ENCODE peak calls at places on chromosomes 7 and 10, in four cellular contexts. C, I, R and X are unnamed samples.

GRCh38 chr10:61356342-61356741 is 96.8 kb downstream of the TMEM26 start:
- DNase-seq in C (no peak), I (no peak), R (no peak), X (peak; percentile 41)

GRCh38 chr10:62270020-62270419 is 1.4 kb upstream of the RTKN2 start:
- DNase-seq in C (no peak), I (no peak), R (peak; percentile 12), X (no peak)

GRCh38 chr7:7971308-7972040 is 2.9 kb downstream of the GLCCI1 start:
- DNase-seq in C (no peak), I (no peak), R (peak; percentile 25), X (no peak)

GRCh38 chr10:125085281-125085680 is 75.1 kb downstream of the CTBP2 start:
- DNase-seq in C (no peak), I (no peak), R (no peak), X (no peak)

GRCh38 chr10:92291610-92291859 is 568 bp downstream of the MARCHF5 start:
- DNase-seq in C (no peak), I (no peak), R (peak; percentile 44), X (no peak)

GRCh38 chr7:142581341-142581740 is 167.9 kb upstream of the PRSS1 start:
- DNase-seq in C (no peak), I (no peak), R (peak; percentile 55), X (peak; percentile 71)

GRCh38 chr7:101200504-101200861 is 353 bp downstream of the MOGAT3 start:
- DNase-seq in C (no peak), I (no peak), R (no peak), X (no peak)

GRCh38 chr10:97882142-97883091 is 32.8 kb downstream of the GOLGA7B start:
- DNase-seq in C (peak; percentile 23), I (no peak), R (no peak), X (peak; percentile 30)

GRCh38 chr7:157854066-157854891 is 517.5 kb downstream of the DNAJB6 start:
- DNase-seq in C (peak; percentile 74), I (peak; percentile 75), R (no peak), X (no peak)

GRCh38 chr7:131722371-131722770 is 165.9 kb upstream of the PODXL start:
- DNase-seq in C (no peak), I (no peak), R (no peak), X (no peak)

GRCh38 chr7:139648941-139649425 is 125.5 kb downstream of the CLEC2L start:
- DNase-seq in C (no peak), I (peak; percentile 22), R (peak; percentile 34), X (no peak)

GRCh38 chr7:71473366-71473967 is 341.5 kb downstream of the GALNT17 start:
- DNase-seq in C (no peak), I (no peak), R (no peak), X (no peak)

GRCh38 chr10:128985036-128985435 is 482.0 kb upstream of the MGMT start:
- DNase-seq in C (no peak), I (no peak), R (no peak), X (no peak)

GRCh38 chr10:132878730-132879407 is 63.5 kb downstream of the CFAP46 start:
- DNase-seq in C (no peak), I (no peak), R (no peak), X (no peak)

GRCh38 chr7:155181768-155182167 is 111.6 kb downstream of the HTR5A start:
- DNase-seq in C (no peak), I (no peak), R (no peak), X (no peak)

GRCh38 chr10:21831986-21832735 is 171.4 kb downstream of the DNAJC1 start:
- DNase-seq in C (no peak), I (no peak), R (no peak), X (peak; percentile 85)

GRCh38 chr10:13681095-13681494 is 94.3 kb downstream of the PRPF18 start:
- DNase-seq in C (no peak), I (no peak), R (no peak), X (no peak)

GRCh38 chr7:64463636-64464375 is 99.1 kb downstream of the ZNF680 start:
- DNase-seq in C (peak; percentile 63), I (peak; percentile 70), R (no peak), X (peak; percentile 86)

GRCh38 chr10:12207114-12207513 is 11.1 kb downstream of the CDC123 start:
- DNase-seq in C (no peak), I (no peak), R (no peak), X (no peak)

GRCh38 chr7:24587853-24588252 is 14.6 kb downstream of the PALS2 start:
- DNase-seq in C (no peak), I (no peak), R (peak; percentile 71), X (peak; percentile 30)

GRCh38 chr7:140176271-140176701 is 497 bp downstream of the KDM7A start:
- DNase-seq in C (no peak), I (peak; percentile 25), R (peak; percentile 13), X (no peak)

GRCh38 chr10:74824184-74825032 is 2.0 kb upstream of the KAT6B start:
- DNase-seq in C (peak; percentile 21), I (no peak), R (peak; percentile 18), X (no peak)

GRCh38 chr7:4706384-4707032 is 24.4 kb downstream of the FOXK1 start:
- DNase-seq in C (no peak), I (no peak), R (no peak), X (peak; percentile 39)

GRCh38 chr10:104622598-104623209 is 18.4 kb upstream of the SORCS3 start:
- DNase-seq in C (no peak), I (no peak), R (peak; percentile 5), X (peak; percentile 24)

GRCh38 chr7:32301427-32301826 is 188.8 kb downstream of the LSM5 start:
- DNase-seq in C (no peak), I (no peak), R (no peak), X (no peak)

GRCh38 chr10:12333382-12334185 is 15.8 kb upstream of the CAMK1D start:
- DNase-seq in C (peak; percentile 69), I (peak; percentile 76), R (no peak), X (peak; percentile 98)

GRCh38 chr7:158685727-158686126 is 18.9 kb downstream of the NCAPG2 start:
- DNase-seq in C (no peak), I (no peak), R (no peak), X (peak; percentile 77)

GRCh38 chr7:128419262-128419661 is 9.5 kb upstream of the IMPDH1 start:
- DNase-seq in C (no peak), I (no peak), R (no peak), X (no peak)

GRCh38 chr7:135200824-135201331 is 10.4 kb downstream of the WDR91 start:
- DNase-seq in C (no peak), I (no peak), R (no peak), X (no peak)

GRCh38 chr10:4546500-4546899 is 279.5 kb upstream of the AKR1E2 start:
- DNase-seq in C (no peak), I (no peak), R (no peak), X (peak; percentile 67)

GRCh38 chr7:97377713-97378112 is 260.2 kb downstream of the SDHAF3 start:
- DNase-seq in C (no peak), I (no peak), R (no peak), X (no peak)

GRCh38 chr10:30493609-30494530 is 59.9 kb downstream of the MAP3K8 start:
- DNase-seq in C (peak; percentile 35), I (peak; percentile 61), R (peak; percentile 43), X (peak; percentile 23)

GRCh38 chr10:89478085-89478738 is 57.2 kb downstream of the SLC16A12 start:
- DNase-seq in C (no peak), I (no peak), R (peak; percentile 14), X (peak; percentile 99)

GRCh38 chr10:86671419-86671818 is 3.1 kb downstream of the LDB3 start:
- DNase-seq in C (peak; percentile 80), I (no peak), R (no peak), X (no peak)

GRCh38 chr7:7922684-7923385 is 45.8 kb upstream of the GLCCI1 start:
- DNase-seq in C (no peak), I (no peak), R (peak; percentile 14), X (no peak)

GRCh38 chr10:23081891-23082290 is 13.5 kb upstream of the MSRB2 start:
- DNase-seq in C (no peak), I (no peak), R (no peak), X (peak; percentile 47)
- TF ChIP-seq CTCF in C (no peak), I (peak; percentile 32), R (peak; percentile 62), X (peak; percentile 53)

GRCh38 chr7:151018421-151019129 is 5.7 kb downstream of the ATG9B start:
- DNase-seq in C (no peak), I (no peak), R (no peak), X (peak; percentile 44)

GRCh38 chr7:151017953-151018420 is 6.3 kb downstream of the ATG9B start:
- DNase-seq in C (no peak), I (peak; percentile 69), R (peak; percentile 72), X (peak; percentile 57)

GRCh38 chr7:151016942-151017341 is 7.4 kb downstream of the ATG9B start:
- DNase-seq in C (no peak), I (no peak), R (no peak), X (no peak)

GRCh38 chr7:151016505-151016904 is 7.8 kb downstream of the ATG9B start:
- DNase-seq in C (no peak), I (no peak), R (no peak), X (no peak)

DNA sequence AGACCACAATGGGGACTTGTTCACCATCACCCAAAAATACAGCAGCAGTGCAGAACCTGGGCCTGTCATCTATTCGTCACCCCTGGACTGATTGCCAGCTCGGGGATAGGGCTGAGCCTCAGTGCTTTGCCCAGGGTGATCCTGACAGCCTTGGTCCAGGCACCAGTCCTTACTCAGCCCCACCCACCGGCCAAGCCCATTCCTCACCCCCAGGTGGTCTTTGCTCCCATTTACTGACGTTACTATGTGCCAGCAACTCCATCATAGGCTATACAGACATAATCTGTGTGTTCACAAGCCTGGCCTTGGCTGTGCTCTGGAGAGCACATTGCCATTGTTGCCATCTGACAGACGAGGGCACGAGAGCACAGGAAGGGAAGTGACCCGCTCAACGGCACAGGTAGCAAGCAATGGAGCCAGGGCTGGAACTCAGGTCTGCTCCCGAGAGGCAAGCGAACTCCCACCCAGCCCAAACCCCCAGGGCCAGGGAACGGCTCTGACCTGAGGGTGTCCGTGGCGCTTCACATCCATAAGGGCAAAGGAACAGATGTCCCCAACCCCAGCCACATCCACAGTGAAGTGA is 6.8 kb downstream of the ATG9B start:
- DNase-seq in C (no peak), I (no peak), R (no peak), X (no peak)
- H3K4me3 ChIP-seq in C (no peak overlapping the region), I (no peak overlapping the region), R (peak overlapping the region; percentile 44), X (no peak overlapping the region)

GRCh38 chr7:107169120-107170050 is 582 bp downstream of the HBP1 start:
- DNase-seq in C (peak; percentile 98), I (peak; percentile 97), R (peak; percentile 94), X (peak; percentile 99)

GRCh38 chr7:107166702-107167426 is 1.9 kb upstream of the HBP1 start:
- DNase-seq in C (no peak), I (no peak), R (no peak), X (no peak)

GRCh38 chr7:107165341-107165740 is 3.5 kb upstream of the HBP1 start:
- DNase-seq in C (no peak), I (no peak), R (no peak), X (no peak)

GRCh38 chr7:107168233-107169119 is at the start of gene HBP1:
- DNase-seq in C (peak; percentile 100), I (peak; percentile 99), R (peak; percentile 99), X (peak; percentile 100)

GRCh38 chr7:107167483-107168232 is 1.1 kb upstream of the HBP1 start:
- DNase-seq in C (no peak), I (peak; percentile 59), R (peak; percentile 72), X (peak; percentile 93)
- TF ChIP-seq CTCF in C (peak; percentile 36), I (peak; percentile 59), R (peak; percentile 70), X (peak; percentile 41)

DNA sequence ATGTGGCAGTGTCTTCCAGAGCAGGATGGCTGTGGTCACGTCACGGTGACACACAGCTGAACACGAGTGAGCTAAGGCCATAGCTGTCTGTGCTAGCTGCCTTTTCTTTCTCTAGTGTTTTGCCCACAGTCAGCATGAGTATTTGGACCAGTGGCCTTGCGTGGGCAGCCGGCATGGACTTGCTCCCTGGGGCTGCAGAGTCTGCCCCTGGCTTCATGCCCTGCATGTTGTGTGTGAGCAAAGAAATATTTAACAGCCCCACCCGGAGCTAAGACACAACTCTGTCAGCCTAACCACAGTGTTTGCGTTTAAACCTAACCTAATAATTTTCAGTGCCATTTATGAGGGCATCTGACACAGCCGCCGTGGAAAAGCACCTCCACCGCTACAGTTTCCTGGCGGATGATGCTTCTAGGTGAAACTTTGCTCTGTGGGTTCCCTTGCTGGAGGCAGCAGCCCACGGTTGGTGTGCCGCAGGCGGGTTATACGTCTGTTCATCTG is 14.6 kb downstream of the CHST12 start:
- DNase-seq in C (no peak), I (no peak), R (no peak), X (peak; percentile 21)
- H3K4me3 ChIP-seq in C (no peak overlapping the region), I (no peak overlapping the region), R (no peak overlapping the region), X (no peak overlapping the region)